ENCODE peak calls at places on chromosomes 13 and 19, in eight cellular contexts. One of them, this sample, is unnamed. For H3K4me1, the result is how much of the 10 kb centered on the place peaks cover.

GRCh38 chr13:40420160-40420740 is 246.2 kb downstream of the FOXO1 start:
- DNase-seq in endodermal cell: no peak
- DNase-seq in lung: no peak
- DNase-seq in mucosa of descending colon: no peak
- DNase-seq in A549: no peak
- DNase-seq in colonic mucosa: no peak
- DNase-seq in mammary epithelial cell: no peak
- DNase-seq in kidney: no peak
- DNase-seq in this sample: no peak

GRCh38 chr13:27261376-27261775 is 9.3 kb upstream of the RASL11A start:
- DNase-seq in lung: no peak
- DNase-seq in endodermal cell: no peak
- DNase-seq in mammary epithelial cell: no peak
- DNase-seq in mucosa of descending colon: no peak
- DNase-seq in kidney: no peak
- DNase-seq in colonic mucosa: no peak
- DNase-seq in A549: no peak
- DNase-seq in this sample: no peak

GRCh38 chr19:29506619-29506911 is 19.2 kb upstream of the VSTM2B start:
- DNase-seq in colonic mucosa: no peak
- DNase-seq in lung: no peak
- DNase-seq in kidney: peak
- DNase-seq in mammary epithelial cell: no peak
- DNase-seq in A549: no peak
- DNase-seq in mucosa of descending colon: no peak
- DNase-seq in endodermal cell: no peak
- DNase-seq in this sample: no peak

GRCh38 chr13:59531571-59532091 is 632.1 kb downstream of the DIAPH3 start:
- DNase-seq in kidney: peak
- DNase-seq in colonic mucosa: peak
- DNase-seq in lung: peak
- DNase-seq in A549: peak
- DNase-seq in mucosa of descending colon: peak
- DNase-seq in endodermal cell: peak
- DNase-seq in mammary epithelial cell: peak
- DNase-seq in this sample: no peak

GRCh38 chr13:86840250-86841191 is 830.6 kb upstream of the SLITRK5 start:
- DNase-seq in A549: no peak
- DNase-seq in colonic mucosa: no peak
- DNase-seq in mammary epithelial cell: no peak
- DNase-seq in lung: no peak
- DNase-seq in kidney: peak
- DNase-seq in mucosa of descending colon: no peak
- DNase-seq in endodermal cell: no peak
- DNase-seq in this sample: no peak

GRCh38 chr19:55677572-55678028 is 2.6 kb downstream of the EPN1 start:
- DNase-seq in A549: no peak
- DNase-seq in colonic mucosa: no peak
- DNase-seq in mammary epithelial cell: no peak
- DNase-seq in endodermal cell: no peak
- DNase-seq in mucosa of descending colon: no peak
- DNase-seq in kidney: peak
- DNase-seq in lung: no peak
- DNase-seq in this sample: no peak

GRCh38 chr13:90710355-90710754 is 637.1 kb upstream of the MIR17HG start:
- DNase-seq in mucosa of descending colon: no peak
- DNase-seq in endodermal cell: no peak
- DNase-seq in colonic mucosa: no peak
- DNase-seq in lung: no peak
- DNase-seq in kidney: no peak
- DNase-seq in A549: no peak
- DNase-seq in mammary epithelial cell: no peak
- DNase-seq in this sample: no peak

GRCh38 chr19:16573925-16574324 is 1.7 kb upstream of the SLC35E1 start:
- DNase-seq in kidney: no peak
- DNase-seq in colonic mucosa: no peak
- DNase-seq in A549: no peak
- DNase-seq in endodermal cell: no peak
- DNase-seq in mucosa of descending colon: no peak
- DNase-seq in lung: no peak
- DNase-seq in mammary epithelial cell: no peak
- DNase-seq in this sample: no peak

GRCh38 chr19:41918653-41919244 is 9.5 kb downstream of the ERFL start:
- DNase-seq in endodermal cell: no peak
- DNase-seq in mucosa of descending colon: no peak
- DNase-seq in colonic mucosa: no peak
- DNase-seq in lung: no peak
- DNase-seq in kidney: no peak
- DNase-seq in A549: no peak
- DNase-seq in mammary epithelial cell: no peak
- DNase-seq in this sample: no peak

GRCh38 chr13:71864094-71864980 is 2.7 kb downstream of the DACH1 start:
- DNase-seq in endodermal cell: no peak
- DNase-seq in A549: no peak
- DNase-seq in kidney: peak
- DNase-seq in colonic mucosa: peak
- DNase-seq in mammary epithelial cell: peak
- DNase-seq in lung: peak
- DNase-seq in mucosa of descending colon: peak
- DNase-seq in this sample: peak

GRCh38 chr13:112742583-112742982 is 52.7 kb downstream of the ATP11A start:
- DNase-seq in A549: no peak
- DNase-seq in mucosa of descending colon: no peak
- DNase-seq in kidney: no peak
- DNase-seq in colonic mucosa: no peak
- DNase-seq in mammary epithelial cell: no peak
- DNase-seq in lung: no peak
- DNase-seq in endodermal cell: no peak
- DNase-seq in this sample: no peak

DNA sequence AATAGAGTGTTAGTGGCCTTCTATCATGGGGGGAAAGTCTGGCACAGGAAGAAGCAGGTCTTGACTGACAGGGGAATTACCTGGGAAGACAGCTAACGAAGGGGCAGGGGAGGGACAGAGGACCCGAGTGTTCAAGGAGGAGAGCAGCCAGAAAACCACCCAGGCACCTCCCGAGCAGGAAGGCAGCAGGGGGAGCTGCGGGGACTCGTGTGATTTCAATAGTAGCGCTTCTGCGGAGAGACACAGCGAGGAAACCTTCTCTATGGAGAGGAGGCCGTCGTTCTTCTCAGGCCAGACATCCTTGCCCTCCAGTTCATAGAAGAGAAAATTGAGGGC is 39.9 kb upstream of the NPAS1 start:
- DNase-seq in mammary epithelial cell: no peak
- DNase-seq in lung: no peak
- DNase-seq in A549: no peak
- DNase-seq in colonic mucosa: no peak
- DNase-seq in mucosa of descending colon: no peak
- DNase-seq in endodermal cell: peak
- DNase-seq in kidney: no peak
- DNase-seq in this sample: no peak
- H3K4me1 ChIP-seq in mammary epithelial cell: under half
- H3K4me1 ChIP-seq in lung: half or more
- H3K4me1 ChIP-seq in A549: half or more
- H3K4me1 ChIP-seq in colonic mucosa: under half
- H3K4me1 ChIP-seq in mucosa of descending colon: under half
- H3K4me1 ChIP-seq in endodermal cell: under half
- H3K4me1 ChIP-seq in kidney: half or more
- H3K4me1 ChIP-seq in this sample: under half

GRCh38 chr13:95791084-95791722 is 114.3 kb downstream of the DNAJC3 start:
- DNase-seq in kidney: no peak
- DNase-seq in mammary epithelial cell: no peak
- DNase-seq in endodermal cell: no peak
- DNase-seq in mucosa of descending colon: no peak
- DNase-seq in A549: no peak
- DNase-seq in lung: no peak
- DNase-seq in colonic mucosa: no peak
- DNase-seq in this sample: no peak
- H3K4me3 ChIP-seq in kidney: no peak
- H3K4me3 ChIP-seq in mammary epithelial cell: no peak
- H3K4me3 ChIP-seq in endodermal cell: no peak
- H3K4me3 ChIP-seq in mucosa of descending colon: no peak
- H3K4me3 ChIP-seq in A549: no peak
- H3K4me3 ChIP-seq in lung: no peak
- H3K4me3 ChIP-seq in colonic mucosa: no peak
- H3K4me3 ChIP-seq in this sample: no peak

GRCh38 chr13:29677627-29678026 is 82.1 kb upstream of the SLC7A1 start:
- DNase-seq in colonic mucosa: no peak
- DNase-seq in mammary epithelial cell: no peak
- DNase-seq in kidney: no peak
- DNase-seq in mucosa of descending colon: no peak
- DNase-seq in A549: no peak
- DNase-seq in endodermal cell: no peak
- DNase-seq in lung: no peak
- DNase-seq in this sample: no peak

GRCh38 chr13:29679357-29680050 is 84.0 kb upstream of the SLC7A1 start:
- DNase-seq in colonic mucosa: no peak
- DNase-seq in A549: no peak
- DNase-seq in endodermal cell: no peak
- DNase-seq in mucosa of descending colon: peak
- DNase-seq in mammary epithelial cell: no peak
- DNase-seq in lung: no peak
- DNase-seq in kidney: peak
- DNase-seq in this sample: peak

GRCh38 chr13:29676535-29676934 is 81.0 kb upstream of the SLC7A1 start:
- DNase-seq in kidney: no peak
- DNase-seq in A549: peak
- DNase-seq in colonic mucosa: no peak
- DNase-seq in lung: no peak
- DNase-seq in endodermal cell: no peak
- DNase-seq in mammary epithelial cell: peak
- DNase-seq in mucosa of descending colon: peak
- DNase-seq in this sample: no peak

GRCh38 chr13:29674532-29674931 is 79.0 kb upstream of the SLC7A1 start:
- DNase-seq in endodermal cell: no peak
- DNase-seq in mammary epithelial cell: peak
- DNase-seq in kidney: no peak
- DNase-seq in A549: peak
- DNase-seq in mucosa of descending colon: no peak
- DNase-seq in colonic mucosa: no peak
- DNase-seq in lung: no peak
- DNase-seq in this sample: no peak

DNA sequence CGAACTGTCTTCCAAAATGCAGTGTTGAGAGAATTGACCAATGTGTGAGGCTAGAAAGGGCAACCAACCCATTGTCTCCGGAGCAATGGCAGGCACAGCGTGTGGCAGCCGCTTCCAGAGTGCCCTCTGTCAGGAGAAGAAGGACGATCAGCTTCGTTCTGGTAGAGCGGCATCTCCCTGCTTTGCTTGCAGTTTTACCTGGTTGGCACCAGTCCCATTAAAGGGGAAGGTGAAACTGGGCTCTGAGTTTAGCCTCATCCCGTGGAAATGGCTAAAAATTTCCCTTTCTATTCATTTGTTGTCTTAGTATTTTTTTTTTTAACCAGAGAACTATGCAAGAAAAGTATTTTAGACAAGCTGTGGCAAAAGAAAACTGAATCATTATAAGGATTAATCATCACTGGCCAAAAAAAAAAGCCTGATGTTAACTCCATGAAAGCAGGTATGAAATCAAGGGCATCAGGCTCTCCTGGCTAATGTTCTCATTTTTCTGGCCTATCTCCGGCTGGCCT is 81.5 kb upstream of the SLC7A1 start:
- DNase-seq in endodermal cell: no peak
- DNase-seq in A549: peak
- DNase-seq in mammary epithelial cell: peak
- DNase-seq in lung: no peak
- DNase-seq in colonic mucosa: peak
- DNase-seq in kidney: no peak
- DNase-seq in mucosa of descending colon: peak
- DNase-seq in this sample: peak
- TF ChIP-seq CTCF in endodermal cell: no peak
- TF ChIP-seq CTCF in A549: no peak
- TF ChIP-seq CTCF in mammary epithelial cell: no peak
- TF ChIP-seq CTCF in lung: no peak
- TF ChIP-seq CTCF in colonic mucosa: no peak
- TF ChIP-seq CTCF in kidney: no peak
- TF ChIP-seq CTCF in mucosa of descending colon: no peak
- TF ChIP-seq CTCF in this sample: no peak

GRCh38 chr13:79003989-79004550 is 345.1 kb upstream of the OBI1 start:
- DNase-seq in kidney: no peak
- DNase-seq in colonic mucosa: no peak
- DNase-seq in A549: no peak
- DNase-seq in mucosa of descending colon: no peak
- DNase-seq in endodermal cell: no peak
- DNase-seq in mammary epithelial cell: no peak
- DNase-seq in lung: no peak
- DNase-seq in this sample: no peak

GRCh38 chr13:78997902-78998654 is 339.1 kb upstream of the OBI1 start:
- DNase-seq in mucosa of descending colon: no peak
- DNase-seq in lung: no peak
- DNase-seq in mammary epithelial cell: no peak
- DNase-seq in A549: no peak
- DNase-seq in kidney: no peak
- DNase-seq in colonic mucosa: no peak
- DNase-seq in endodermal cell: no peak
- DNase-seq in this sample: no peak

GRCh38 chr13:78998736-78999135 is 339.8 kb upstream of the OBI1 start:
- DNase-seq in colonic mucosa: no peak
- DNase-seq in endodermal cell: no peak
- DNase-seq in kidney: no peak
- DNase-seq in A549: no peak
- DNase-seq in lung: no peak
- DNase-seq in mammary epithelial cell: no peak
- DNase-seq in mucosa of descending colon: no peak
- DNase-seq in this sample: no peak

GRCh38 chr13:78993792-78994191 is 334.8 kb upstream of the OBI1 start:
- DNase-seq in mucosa of descending colon: no peak
- DNase-seq in endodermal cell: no peak
- DNase-seq in A549: no peak
- DNase-seq in mammary epithelial cell: no peak
- DNase-seq in colonic mucosa: no peak
- DNase-seq in kidney: no peak
- DNase-seq in lung: no peak
- DNase-seq in this sample: no peak

GRCh38 chr13:78999494-78999893 is 340.5 kb upstream of the OBI1 start:
- DNase-seq in mammary epithelial cell: no peak
- DNase-seq in mucosa of descending colon: no peak
- DNase-seq in lung: no peak
- DNase-seq in A549: no peak
- DNase-seq in colonic mucosa: no peak
- DNase-seq in endodermal cell: no peak
- DNase-seq in kidney: no peak
- DNase-seq in this sample: no peak
- H3K4me1 ChIP-seq in mammary epithelial cell: under half
- H3K4me1 ChIP-seq in mucosa of descending colon: under half
- H3K4me1 ChIP-seq in lung: under half
- H3K4me1 ChIP-seq in A549: under half
- H3K4me1 ChIP-seq in colonic mucosa: under half
- H3K4me1 ChIP-seq in endodermal cell: under half
- H3K4me1 ChIP-seq in kidney: under half
- H3K4me1 ChIP-seq in this sample: under half

This sample was measured in Peyer's patch.